ENCODE peak calls at places on chromosome 1, in eight cellular contexts. O is mammary epithelial cell, X is tibial nerve, T is lower lobe of right lung, B is left ventricle myocardium inferior, D is GM23338, U is BJ, V is fibroblast of lung. N is an unnamed sample.
A peak's percentile ranks its signal among the peaks of the same experiment; 100 is the strongest.

GRCh38 chr1:168709896-168710305 is 19.1 kb downstream of the DPT start:
- DNase-seq in O (peak; percentile 98), X (no peak), T (no peak), B (no peak), D (no peak), U (peak; percentile 55), V (peak; percentile 91), N (no peak)

GRCh38 chr1:194829492-194829891 is 1643.1 kb upstream of the B3GALT2 start:
- DNase-seq in O (no peak), X (no peak), T (no peak), B (no peak), D (no peak), U (no peak), V (peak; percentile 35), N (no peak)

GRCh38 chr1:243849089-243850012 is 692 bp downstream of the AKT3 start:
- DNase-seq in O (peak; percentile 53), X (peak; percentile 39), T (peak; percentile 56), B (peak; percentile 55), D (peak; percentile 78), U (peak; percentile 29), V (peak; percentile 75), N (peak; percentile 31)

GRCh38 chr1:53391982-53392381 is 64.1 kb upstream of the LRP8 start:
- DNase-seq in O (no peak), X (no peak), T (no peak), B (no peak), D (no peak), U (no peak), V (no peak), N (no peak)

GRCh38 chr1:24424990-24425389 is 9.4 kb downstream of the NIPAL3 start:
- DNase-seq in O (no peak), X (no peak), T (no peak), B (no peak), D (no peak), U (no peak), V (no peak), N (no peak)

GRCh38 chr1:60425528-60425927 is 352.0 kb upstream of the C1orf87 start:
- DNase-seq in O (no peak), X (no peak), T (no peak), B (no peak), D (peak; percentile 78), U (no peak), V (peak; percentile 3), N (no peak)

GRCh38 chr1:172489847-172490246 is 43.1 kb upstream of the SUCO start:
- DNase-seq in O (no peak), X (no peak), T (no peak), B (no peak), D (no peak), U (no peak), V (no peak), N (no peak)

GRCh38 chr1:202164271-202165037 is 4.1 kb upstream of the PTPN7 start:
- DNase-seq in O (no peak), X (no peak), T (no peak), B (no peak), D (no peak), U (no peak), V (no peak), N (peak; percentile 64)

GRCh38 chr1:196309386-196309785 is 298.9 kb downstream of the KCNT2 start:
- DNase-seq in O (peak; percentile 21), X (no peak), T (no peak), B (no peak), D (peak; percentile 19), U (peak; percentile 9), V (peak; percentile 30), N (no peak)

GRCh38 chr1:213371769-213372619 is 321.0 kb downstream of the RPS6KC1 start:
- DNase-seq in O (no peak), X (no peak), T (no peak), B (no peak), D (peak; percentile 20), U (no peak), V (no peak), N (no peak)

GRCh38 chr1:171128463-171128862 is 37.8 kb downstream of the FMO3 start:
- DNase-seq in O (no peak), X (no peak), T (no peak), B (no peak), D (no peak), U (no peak), V (no peak), N (no peak)

GRCh38 chr1:9714257-9714718 is 62.8 kb downstream of the PIK3CD start:
- DNase-seq in O (no peak), X (no peak), T (no peak), B (no peak), D (peak; percentile 96), U (no peak), V (no peak), N (no peak)

GRCh38 chr1:245965398-245965797 is 541.7 kb downstream of the SMYD3 start:
- DNase-seq in O (no peak), X (no peak), T (no peak), B (no peak), D (no peak), U (no peak), V (no peak), N (no peak)

GRCh38 chr1:116716391-116716790 is 37.8 kb upstream of the CD2 start:
- DNase-seq in O (no peak), X (no peak), T (no peak), B (no peak), D (no peak), U (no peak), V (no peak), N (no peak)

DNA sequence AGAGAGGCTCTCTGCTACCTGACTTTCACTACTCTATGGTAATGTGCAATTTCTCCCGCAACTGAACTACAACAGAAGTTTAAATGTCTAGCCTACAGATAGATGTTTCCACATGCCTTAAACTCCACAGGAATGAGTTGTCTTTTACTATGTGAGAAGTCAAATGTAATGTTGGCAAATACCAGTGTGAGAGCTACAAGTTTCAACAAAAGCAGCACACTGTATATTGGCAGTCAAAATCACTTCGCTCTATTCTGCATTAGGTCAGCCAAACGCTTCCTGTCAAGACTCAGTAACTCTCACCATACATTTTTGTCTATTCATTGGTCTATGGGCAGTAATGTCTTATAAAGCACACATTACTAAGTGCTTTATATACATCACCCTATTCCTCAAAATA is 41.9 kb downstream of the LUZP1 start:
- DNase-seq in O (peak; percentile 91), X (no peak), T (no peak), B (no peak), D (no peak), U (no peak), V (peak; percentile 81), N (no peak)
- H3K4me3 ChIP-seq in O (no peak overlapping the region), X (no peak overlapping the region), T (no peak overlapping the region), B (no peak overlapping the region), D (no peak overlapping the region), U (no peak overlapping the region), V (no peak overlapping the region), N (no peak overlapping the region)

GRCh38 chr1:175373786-175374623 is 181.4 kb upstream of the KIAA0040 start:
- DNase-seq in O (no peak), X (no peak), T (no peak), B (no peak), D (peak; percentile 84), U (no peak), V (no peak), N (no peak)
- TF ChIP-seq CTCF in O (peak; percentile 84), X (peak; percentile 34), T (peak; percentile 61), B (peak; percentile 72), D (peak; percentile 96), U (peak; percentile 65), V (peak; percentile 53), N (peak; percentile 81)

GRCh38 chr1:229409616-229410369 is 24.1 kb downstream of the ACTA1 start:
- DNase-seq in O (no peak), X (no peak), T (no peak), B (no peak), D (peak; percentile 20), U (no peak), V (no peak), N (no peak)

GRCh38 chr1:229407206-229408026 is 26.5 kb downstream of the ACTA1 start:
- DNase-seq in O (no peak), X (no peak), T (no peak), B (no peak), D (peak; percentile 59), U (no peak), V (no peak), N (no peak)

GRCh38 chr1:229410370-229410691 is 23.6 kb downstream of the ACTA1 start:
- DNase-seq in O (no peak), X (no peak), T (no peak), B (no peak), D (no peak), U (no peak), V (no peak), N (no peak)

GRCh38 chr1:229406798-229407197 is 27.1 kb downstream of the ACTA1 start:
- DNase-seq in O (no peak), X (no peak), T (no peak), B (no peak), D (peak; percentile 64), U (no peak), V (no peak), N (no peak)

DNA sequence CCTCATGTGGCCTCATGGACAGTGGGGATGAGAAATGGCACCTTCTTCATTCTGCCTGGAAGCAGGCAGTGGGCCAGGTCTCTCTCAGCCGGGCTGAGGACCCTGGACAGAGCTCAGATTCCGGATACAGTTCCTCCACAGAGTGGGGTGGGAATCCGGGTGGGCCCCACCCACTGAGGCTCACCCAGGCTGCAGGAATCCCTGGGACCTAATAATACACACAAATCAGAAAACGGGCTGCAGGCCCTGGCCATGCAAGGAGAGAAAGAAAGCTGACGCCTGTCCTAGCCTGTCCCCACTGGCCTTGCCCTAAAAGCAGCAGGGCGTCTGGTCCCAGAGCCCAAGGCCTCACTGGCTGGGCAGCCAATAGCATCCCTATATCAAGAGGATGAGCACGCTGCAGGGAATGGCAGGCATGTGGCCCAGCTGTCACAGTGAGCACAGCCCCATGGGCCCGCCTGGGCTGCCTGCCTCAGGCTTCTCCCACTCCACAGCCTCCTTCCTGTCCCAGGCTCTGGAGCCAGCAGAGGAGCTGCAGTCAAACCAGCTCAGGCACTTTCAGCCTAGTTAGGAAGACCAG is 25.3 kb downstream of the ACTA1 start:
- DNase-seq in O (no peak), X (no peak), T (no peak), B (peak; percentile 68), D (peak; percentile 47), U (no peak), V (no peak), N (no peak)
- H3K27me3 ChIP-seq in O (peaks cover 7% of the 10 kb centered on the region), X (peaks cover 60% of the 10 kb centered on the region), T (peaks cover 55% of the 10 kb centered on the region), B (peaks cover 88% of the 10 kb centered on the region), D (peaks cover 67% of the 10 kb centered on the region), U (peaks cover 13% of the 10 kb centered on the region), V (peaks cover 25% of the 10 kb centered on the region), N (peaks cover 8% of the 10 kb centered on the region)

DNA sequence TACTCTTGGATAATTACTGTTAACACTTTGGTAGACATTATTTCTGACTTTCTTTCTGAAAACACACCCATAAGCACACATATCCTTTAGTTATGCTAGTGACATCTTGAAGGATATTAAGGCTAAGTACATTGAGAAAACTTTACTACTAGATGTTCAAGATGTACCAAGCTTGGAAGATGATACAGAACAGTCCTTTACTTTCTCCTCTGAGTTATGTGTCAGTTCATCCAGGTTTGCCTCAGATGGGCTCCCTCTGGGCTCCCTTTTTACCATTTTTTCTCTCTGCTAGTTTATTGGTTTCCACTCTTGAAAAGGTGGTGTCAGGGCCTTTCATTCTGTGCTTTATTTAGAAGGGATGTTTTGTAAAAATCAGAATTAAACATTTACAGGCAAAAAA is 172.3 kb downstream of the S1PR1 start:
- DNase-seq in O (no peak), X (no peak), T (no peak), B (no peak), D (no peak), U (no peak), V (no peak), N (no peak)
- H3K4me3 ChIP-seq in O (no peak overlapping the region), X (no peak overlapping the region), T (no peak overlapping the region), B (no peak overlapping the region), D (no peak overlapping the region), U (no peak overlapping the region), V (no peak overlapping the region), N (peak overlapping the region; percentile 36)